ENCODE peak calls at places on chromosomes 4 and X, in five cellular contexts. H is A549, M is HepG2, B is H1, I is WTC11. D is an unnamed sample.

GRCh38 chrX:45479835-45480422 is 279.3 kb upstream of the DIPK2B start:
- DNase-seq in H (peak; percentile 55), M (peak; percentile 63), I (no peak), B (no peak), D (peak; percentile 79)

GRCh38 chr4:135838889-135839288 is 1637.3 kb upstream of the PABPC4L start:
- DNase-seq in I (no peak), M (no peak), H (peak; percentile 1), B (no peak), D (peak; percentile 6)

GRCh38 chr4:98434816-98435215 is 173.6 kb downstream of the RAP1GDS1 start:
- DNase-seq in I (no peak), B (no peak), H (no peak), M (no peak), D (no peak)

GRCh38 chr4:105092768-105093167 is 53.9 kb upstream of the TET2 start:
- DNase-seq in M (no peak), I (no peak), B (no peak), H (no peak), D (no peak)

GRCh38 chr4:70280567-70280966 is 38.2 kb downstream of the CSN3 start:
- DNase-seq in H (no peak), B (no peak), M (no peak), I (no peak), D (no peak)

GRCh38 chr4:3708103-3708510 is 58.1 kb upstream of the ADRA2C start:
- DNase-seq in M (no peak), H (no peak), I (no peak), B (no peak), D (no peak)

GRCh38 chr4:77022581-77023133 is 53.1 kb downstream of the CCNI start:
- DNase-seq in B (no peak), I (peak; percentile 52), M (no peak), H (no peak), D (peak; percentile 76)

GRCh38 chr4:185221491-185221890 is 12.1 kb downstream of the SNX25 start:
- DNase-seq in I (no peak), H (no peak), M (no peak), B (no peak), D (no peak)

GRCh38 chr4:119049342-119049741 is 86.3 kb upstream of the MYOZ2 start:
- DNase-seq in M (no peak), H (no peak), B (no peak), I (no peak), D (no peak)

GRCh38 chr4:176789955-176790354 is 2.8 kb downstream of the VEGFC start:
- DNase-seq in H (no peak), B (no peak), I (no peak), M (peak; percentile 31), D (peak; percentile 81)

GRCh38 chr4:174423257-174423944 is 98.9 kb downstream of the HPGD start:
- DNase-seq in I (no peak), H (peak; percentile 54), M (no peak), B (no peak), D (peak; percentile 58)

GRCh38 chr4:19623866-19624265 is 627.8 kb upstream of the SLIT2 start:
- DNase-seq in H (no peak), B (no peak), M (no peak), I (no peak), D (peak; percentile 3)

GRCh38 chr4:8009710-8010534 is 70.3 kb upstream of the AFAP1 start:
- DNase-seq in M (peak; percentile 42), B (no peak), H (no peak), I (no peak), D (no peak)

GRCh38 chr4:94516067-94516466 is 64.3 kb downstream of the PDLIM5 start:
- DNase-seq in H (no peak), I (no peak), B (no peak), M (peak; percentile 76), D (no peak)

GRCh38 chr4:173040200-173040599 is 128.4 kb upstream of the GALNT7 start:
- DNase-seq in I (no peak), B (no peak), H (no peak), M (no peak), D (peak; percentile 88)

GRCh38 chrX:152987801-152988200 is 6.1 kb downstream of the PNMA5 start:
- DNase-seq in B (no peak), H (no peak), M (no peak), I (no peak), D (no peak)

GRCh38 chrX:149830192-149830873 is 48.6 kb downstream of the MAGEA9 start:
- DNase-seq in I (peak; percentile 37), H (no peak), M (no peak), B (peak; percentile 51), D (peak; percentile 2)

GRCh38 chr4:158004101-158004500 is 168.7 kb downstream of the GASK1B start:
- DNase-seq in I (no peak), M (no peak), H (no peak), B (no peak), D (no peak)

GRCh38 chr4:158005021-158005420 is 167.8 kb downstream of the GASK1B start:
- DNase-seq in B (no peak), I (no peak), H (no peak), M (no peak), D (peak; percentile 59)

GRCh38 chr4:157999723-158000122 is 173.1 kb downstream of the GASK1B start:
- DNase-seq in I (no peak), H (no peak), M (no peak), B (no peak), D (no peak)

GRCh38 chr4:158003212-158003611 is 169.6 kb downstream of the GASK1B start:
- DNase-seq in M (no peak), H (no peak), B (no peak), I (no peak), D (no peak)

DNA sequence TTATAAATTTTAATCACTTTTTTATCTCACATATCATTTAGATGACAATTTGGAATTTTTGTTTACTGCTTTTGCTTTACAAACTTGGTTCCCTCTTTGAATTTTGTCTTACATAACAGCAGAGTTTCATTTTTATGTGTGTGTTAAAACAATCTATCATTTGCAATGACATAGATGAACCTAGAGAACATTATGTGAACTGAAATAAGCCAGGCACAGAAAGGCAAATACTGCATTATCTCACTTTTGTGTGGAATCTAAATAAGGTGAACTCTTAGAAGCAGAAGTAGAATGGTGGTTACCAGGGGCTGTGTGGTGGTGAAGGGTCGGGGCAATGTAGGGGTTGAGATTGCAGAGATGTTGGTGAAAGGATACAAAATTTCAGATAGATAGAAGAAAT is 170.6 kb downstream of the GASK1B start:
- DNase-seq in H (no peak), M (no peak), B (no peak), I (no peak), D (no peak)
- TF ChIP-seq JUN in H (no peak), M (no peak), B (no peak), I (no peak), D (no peak)

GRCh38 chr4:159368320-159368719 is 265.4 kb downstream of the RAPGEF2 start:
- DNase-seq in I (no peak), H (no peak), M (no peak), B (no peak), D (no peak)

GRCh38 chr4:159366966-159367365 is 264.1 kb downstream of the RAPGEF2 start:
- DNase-seq in B (no peak), H (no peak), M (peak; percentile 67), I (no peak), D (peak; percentile 23)

GRCh38 chr4:159369256-159369655 is 266.4 kb downstream of the RAPGEF2 start:
- DNase-seq in B (no peak), H (no peak), M (no peak), I (no peak), D (no peak)

GRCh38 chr4:159367421-159368105 is 264.7 kb downstream of the RAPGEF2 start:
- DNase-seq in I (no peak), H (no peak), M (no peak), B (no peak), D (no peak)

GRCh38 chr4:159370316-159370715 is 267.4 kb downstream of the RAPGEF2 start:
- DNase-seq in M (no peak), I (no peak), H (no peak), B (no peak), D (no peak)
- TF ChIP-seq JUN in M (no peak), I (no peak), H (no peak), B (no peak), D (no peak)

GRCh38 chrX:109336141-109336540 is 145.7 kb downstream of the GUCY2F start:
- DNase-seq in H (no peak), I (no peak), M (no peak), B (no peak), D (no peak)
- TF ChIP-seq JUN in H (no peak), I (no peak), M (no peak), B (no peak), D (no peak)

DNA sequence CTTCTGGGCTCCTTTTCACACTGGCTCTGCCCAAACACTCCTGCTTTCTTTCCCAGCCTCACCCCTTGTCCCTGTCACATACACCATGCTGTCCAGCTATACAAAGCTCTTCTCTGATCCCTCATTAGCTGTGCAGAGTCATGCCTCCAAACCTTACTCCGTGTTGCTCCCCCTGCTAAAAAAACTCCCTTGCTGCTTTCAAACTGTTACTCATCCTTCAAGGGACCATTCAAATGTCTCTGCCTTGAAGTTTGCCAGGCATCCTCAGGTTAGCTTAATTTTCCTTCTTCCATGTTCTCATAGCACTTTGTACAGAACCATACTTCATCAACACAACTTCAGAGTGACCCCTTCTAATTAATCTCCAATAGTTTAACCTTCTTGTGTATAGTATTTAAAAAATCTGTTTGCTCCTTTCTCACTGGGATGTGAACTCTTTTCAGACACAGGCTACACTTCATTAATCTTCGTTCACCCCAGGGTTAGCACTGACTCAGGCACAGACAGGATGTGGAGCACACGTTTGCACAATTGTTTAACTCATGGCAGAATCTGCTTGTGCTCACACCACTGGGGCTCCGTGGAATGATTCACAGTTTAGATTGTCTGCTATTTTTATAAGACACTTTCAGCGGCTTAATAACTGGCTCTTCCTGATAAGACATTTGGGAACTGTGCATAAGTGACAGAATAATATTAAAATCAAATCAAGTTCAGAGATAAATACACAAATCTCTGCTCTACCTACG is 21.4 kb upstream of the SEL1L3 start:
- DNase-seq in M (no peak), B (no peak), I (no peak), H (no peak), D (peak; percentile 84)
- TF ChIP-seq JUN in M (no peak), B (no peak), I (no peak), H (no peak), D (peak; percentile 22)